ENCODE peak calls at places on chromosomes 13 and 19, in six cellular contexts. V is ELF-1; P is fibroblast of mammary gland; S is posterior cingulate gyrus; W is stimulated activated CD4-positive, alpha-beta T cell treated with anti-CD3 and anti-CD28 coated beads, Interleukin-1b, Interleukin-23, amount 100 ng/mL, for 1 hour; G is tibial nerve. F is an unnamed sample.

GRCh38 chr19:44824758-44825157 is 15.9 kb downstream of the BCAM start:
- DNase-seq in V (no peak), P (no peak), S (no peak), W (no peak), G (no peak), F (no peak)

GRCh38 chr19:7159105-7159933 is 89.8 kb downstream of the ZNF557 start:
- DNase-seq in V (no peak), P (peak), S (peak), W (no peak), G (no peak), F (peak)

GRCh38 chr19:38634757-38635482 is 12.5 kb upstream of the ACTN4 start:
- DNase-seq in V (peak), P (peak), S (peak), W (no peak), G (peak), F (peak)

GRCh38 chr13:65985632-65986031 is 1244.5 kb downstream of the PCDH9 start:
- DNase-seq in V (peak), P (no peak), S (no peak), W (no peak), G (no peak), F (no peak)

GRCh38 chr13:48838193-48839000 is 137.3 kb upstream of the FNDC3A start:
- DNase-seq in V (no peak), P (no peak), S (no peak), W (no peak), G (no peak), F (no peak)

GRCh38 chr13:53501387-53501786 is 472.8 kb downstream of the OLFM4 start:
- DNase-seq in V (no peak), P (no peak), S (no peak), W (no peak), G (no peak), F (no peak)

GRCh38 chr13:100014621-100015020 is 33.0 kb downstream of the ZIC2 start:
- DNase-seq in V (no peak), P (no peak), S (no peak), W (no peak), G (no peak), F (no peak)

GRCh38 chr19:35549174-35549788 is 3.9 kb downstream of the TMEM147 start:
- DNase-seq in V (peak), P (peak), S (peak), W (no peak), G (peak), F (no peak)

GRCh38 chr13:37118002-37118401 is 12.5 kb upstream of the CSNK1A1L start:
- DNase-seq in V (peak), P (no peak), S (peak), W (no peak), G (no peak), F (no peak)

GRCh38 chr19:17764348-17764747 is 13.1 kb downstream of the FCHO1 start:
- DNase-seq in V (no peak), P (no peak), S (no peak), W (no peak), G (no peak), F (no peak)

GRCh38 chr13:51549593-51549992 is 34.7 kb upstream of the WDFY2 start:
- DNase-seq in V (no peak), P (no peak), S (no peak), W (no peak), G (no peak), F (no peak)

GRCh38 chr13:35672611-35673010 is 196.1 kb upstream of the MAB21L1 start:
- DNase-seq in V (no peak), P (no peak), S (no peak), W (no peak), G (no peak), F (no peak)

GRCh38 chr19:1110809-1111640 is 7.2 kb downstream of the GPX4 start:
- DNase-seq in V (no peak), P (no peak), S (no peak), W (no peak), G (no peak), F (no peak)

GRCh38 chr13:104477256-104477655 is 1411.0 kb upstream of the SLC10A2 start:
- DNase-seq in V (no peak), P (peak), S (no peak), W (no peak), G (no peak), F (no peak)

GRCh38 chr13:114080739-114081561 is 51.5 kb downstream of the RASA3 start:
- DNase-seq in V (peak), P (no peak), S (no peak), W (no peak), G (no peak), F (peak)

GRCh38 chr19:41915248-41916032 is 12.8 kb downstream of the ERFL start:
- DNase-seq in V (no peak), P (no peak), S (no peak), W (no peak), G (no peak), F (no peak)

GRCh38 chr19:44799627-44800257 is 9.2 kb upstream of the BCAM start:
- DNase-seq in V (peak), P (no peak), S (no peak), W (no peak), G (no peak), F (no peak)

GRCh38 chr19:1041835-1042685 is 2.2 kb downstream of the ABCA7 start:
- DNase-seq in V (peak), P (peak), S (no peak), W (no peak), G (no peak), F (no peak)

GRCh38 chr19:1010586-1011510 is 10.1 kb downstream of the TMEM259 start:
- DNase-seq in V (no peak), P (no peak), S (no peak), W (no peak), G (no peak), F (no peak)

GRCh38 chr13:25686831-25687495 is 315.2 kb downstream of the ATP8A2 start:
- DNase-seq in V (no peak), P (no peak), S (no peak), W (no peak), G (no peak), F (no peak)

GRCh38 chr19:15331419-15332310 is 674 bp downstream of the BRD4 start:
- DNase-seq in V (no peak), P (peak), S (peak), W (no peak), G (peak), F (peak)

GRCh38 chr13:48892311-48892710 is 83.4 kb upstream of the FNDC3A start:
- DNase-seq in V (no peak), P (peak), S (no peak), W (no peak), G (no peak), F (no peak)

GRCh38 chr19:3039641-3040077 is 10.6 kb upstream of the TLE2 start:
- DNase-seq in V (peak), P (no peak), S (no peak), W (no peak), G (no peak), F (no peak)

GRCh38 chr19:49689133-49690072 is at the start of gene ADM5:
- DNase-seq in V (peak), P (no peak), S (peak), W (no peak), G (no peak), F (no peak)

GRCh38 chr19:34096020-34096915 is 76.0 kb upstream of the LSM14A start:
- DNase-seq in V (peak), P (peak), S (no peak), W (no peak), G (no peak), F (no peak)

GRCh38 chr13:37534181-37534580 is 64.4 kb downstream of the POSTN start:
- DNase-seq in V (no peak), P (peak), S (no peak), W (no peak), G (no peak), F (no peak)

F was measured in sigmoid colon.